ENCODE peak calls at places on chromosomes 12 and 14, in five cellular contexts. D is stomach, W is SK-N-MC, Y is breast epithelium, U is endothelial cell of umbilical vein. J is an unnamed sample.

GRCh38 chr12:110176745-110177144 is 52.6 kb downstream of the IFT81 start:
- DNase-seq in D (no peak), W (peak), Y (no peak), U (no peak), J (no peak)

GRCh38 chr12:120674172-120674571 is 12.8 kb upstream of the MLEC start:
- DNase-seq in D (no peak), W (no peak), Y (no peak), U (no peak), J (no peak)

GRCh38 chr12:116206828-116207227 is 70.7 kb downstream of the MED13L start:
- DNase-seq in D (no peak), W (no peak), Y (no peak), U (no peak), J (no peak)

GRCh38 chr14:89614009-89614691 is 197.1 kb upstream of the FOXN3 start:
- DNase-seq in D (no peak), W (no peak), Y (no peak), U (no peak), J (no peak)

GRCh38 chr12:52615208-52615868 is 3.0 kb downstream of the KRT73 start:
- DNase-seq in D (no peak), W (no peak), Y (no peak), U (no peak), J (no peak)

GRCh38 chr14:72638021-72638420 is 255.9 kb downstream of the DPF3 start:
- DNase-seq in D (no peak), W (no peak), Y (no peak), U (peak), J (no peak)

GRCh38 chr14:102560436-102561261 is 31.8 kb upstream of the RCOR1 start:
- DNase-seq in D (no peak), W (no peak), Y (no peak), U (no peak), J (no peak)

GRCh38 chr12:49838973-49839633 is 3.8 kb downstream of the BCDIN3D start:
- DNase-seq in D (no peak), W (no peak), Y (peak), U (peak), J (no peak)

GRCh38 chr12:30952036-30952435 is 25.5 kb downstream of the TSPAN11 start:
- DNase-seq in D (no peak), W (no peak), Y (no peak), U (no peak), J (no peak)

GRCh38 chr12:62899568-62900390 is 35.2 kb downstream of the PPM1H start:
- DNase-seq in D (no peak), W (no peak), Y (no peak), U (no peak), J (no peak)

GRCh38 chr12:53452159-53453077 is 516 bp downstream of the PCBP2 start:
- DNase-seq in D (peak), W (no peak), Y (peak), U (peak), J (peak)

GRCh38 chr14:22097606-22098292 is 424.1 kb upstream of the OR4E1 start:
- DNase-seq in D (no peak), W (no peak), Y (no peak), U (no peak), J (no peak)

GRCh38 chr14:61891251-61891650 is 129.0 kb downstream of the SNAPC1 start:
- DNase-seq in D (no peak), W (no peak), Y (no peak), U (peak), J (no peak)

GRCh38 chr14:46580941-46581671 is 70.5 kb downstream of the RPL10L start:
- DNase-seq in D (no peak), W (peak), Y (no peak), U (peak), J (peak)

GRCh38 chr12:72282721-72283120 is 10.6 kb downstream of the TRHDE start:
- DNase-seq in D (no peak), W (no peak), Y (no peak), U (no peak), J (no peak)

GRCh38 chr14:71196921-71197320 is 289.7 kb downstream of the PCNX1 start:
- DNase-seq in D (no peak), W (no peak), Y (no peak), U (no peak), J (no peak)

GRCh38 chr12:24982250-24982649 is 33.3 kb upstream of the BCAT1 start:
- DNase-seq in D (no peak), W (no peak), Y (no peak), U (no peak), J (no peak)

GRCh38 chr14:104389326-104390220 is 190.0 kb upstream of the C14orf180 start:
- DNase-seq in D (peak), W (no peak), Y (peak), U (no peak), J (no peak)

GRCh38 chr12:11885261-11886038 is 185.3 kb upstream of the BCL2L14 start:
- DNase-seq in D (peak), W (no peak), Y (peak), U (peak), J (peak)

GRCh38 chr14:51652168-51653095 is 722 bp downstream of the FRMD6 start:
- DNase-seq in D (peak), W (no peak), Y (no peak), U (peak), J (peak)

GRCh38 chr14:101997429-101998336 is 33.3 kb downstream of the DYNC1H1 start:
- DNase-seq in D (no peak), W (no peak), Y (no peak), U (no peak), J (no peak)

DNA sequence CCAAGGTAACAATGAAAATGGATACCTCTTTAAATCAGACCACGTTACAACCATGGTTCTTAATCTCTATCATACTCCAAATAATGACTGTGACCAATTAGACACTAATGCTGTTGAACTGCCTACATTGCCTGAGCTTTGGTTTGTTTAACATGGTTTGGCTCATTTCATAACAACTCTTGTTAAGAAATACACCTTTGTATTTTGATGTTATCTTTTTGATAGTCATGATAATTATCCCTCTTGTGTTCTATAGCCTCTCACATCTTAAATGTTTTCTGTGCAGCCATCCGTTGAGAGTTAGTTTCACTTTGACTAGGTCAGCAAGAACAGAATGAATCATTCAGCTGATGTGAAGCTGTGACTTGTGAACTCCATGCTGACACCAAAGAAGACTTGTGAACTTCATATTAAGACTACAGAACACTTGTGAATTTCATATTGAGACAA is 75.5 kb upstream of the RERGL start:
- DNase-seq in D (no peak), W (no peak), Y (no peak), U (no peak), J (no peak)
- H3K4me3 ChIP-seq in D (no peak), W (peak), Y (no peak), U (no peak), J (peak)

GRCh38 chr12:93407963-93408283 is 30.2 kb downstream of the NUDT4 start:
- DNase-seq in D (no peak), W (no peak), Y (no peak), U (no peak), J (no peak)

GRCh38 chr12:93407283-93407962 is 29.7 kb downstream of the NUDT4 start:
- DNase-seq in D (no peak), W (no peak), Y (no peak), U (no peak), J (no peak)

GRCh38 chr12:93403988-93404803 is 26.5 kb downstream of the NUDT4 start:
- DNase-seq in D (no peak), W (no peak), Y (no peak), U (no peak), J (no peak)

GRCh38 chr12:93404961-93405849 is 27.5 kb downstream of the NUDT4 start:
- DNase-seq in D (no peak), W (no peak), Y (no peak), U (no peak), J (no peak)

DNA sequence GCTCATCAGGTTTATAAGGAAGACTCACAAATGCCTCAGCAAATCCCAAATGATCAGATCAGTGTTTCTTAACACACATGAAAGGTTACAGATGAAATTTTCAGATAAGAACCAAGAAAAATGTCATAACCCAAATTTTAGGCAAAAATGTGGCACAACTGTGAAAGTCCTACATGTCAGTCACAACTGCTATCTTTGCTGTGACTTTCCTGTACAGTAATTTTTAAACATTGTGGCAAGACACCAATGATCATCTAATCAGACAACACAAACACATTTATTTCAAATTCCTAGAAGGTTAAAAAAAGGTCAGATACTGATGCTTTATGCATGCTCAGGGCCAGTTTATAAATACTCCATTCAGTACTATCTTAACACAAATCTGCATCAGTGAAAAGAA is 31.1 kb downstream of the NUDT4 start:
- DNase-seq in D (no peak), W (no peak), Y (no peak), U (no peak), J (no peak)
- TF ChIP-seq POLR2AphosphoS5 in D (no peak), W (no peak), Y (no peak), U (peak), J (no peak)

GRCh38 chr14:91383439-91383838 is 34.2 kb downstream of the CCDC88C start:
- DNase-seq in D (no peak), W (no peak), Y (no peak), U (no peak), J (no peak)
- H3K4me3 ChIP-seq in D (no peak), W (no peak), Y (no peak), U (no peak), J (no peak)

GRCh38 chr12:94377599-94377998 is 82.1 kb downstream of the CEP83 start:
- DNase-seq in D (no peak), W (no peak), Y (no peak), U (no peak), J (no peak)
- TF ChIP-seq POLR2AphosphoS5 in D (no peak), W (no peak), Y (no peak), U (no peak), J (no peak)

GRCh38 chr12:70664463-70664862 is 27.2 kb upstream of the PTPRB start:
- DNase-seq in D (no peak), W (no peak), Y (no peak), U (peak), J (no peak)
- H3K4me3 ChIP-seq in D (no peak), W (no peak), Y (no peak), U (no peak), J (no peak)

GRCh38 chr14:35121026-35121886 is 534 bp downstream of the PPP2R3C start:
- DNase-seq in D (no peak), W (no peak), Y (no peak), U (no peak), J (peak)
- TF ChIP-seq POLR2AphosphoS5 in D (no peak), W (no peak), Y (no peak), U (no peak), J (peak)

J was measured in transverse colon.